ENCODE peak calls at places on chromosome 14, in four cellular contexts. One of them, this sample, is unnamed.

GRCh38 chr14:28651148-28651547 is 115.4 kb upstream of the FOXG1 start:
- DNase-seq in osteocyte: no peak
- DNase-seq in B cell: no peak
- DNase-seq in psoas muscle: no peak
- DNase-seq in this sample: no peak

GRCh38 chr14:80216818-80217217 is 5.5 kb upstream of the DIO2 start:
- DNase-seq in osteocyte: no peak
- DNase-seq in B cell: no peak
- DNase-seq in psoas muscle: no peak
- DNase-seq in this sample: no peak

GRCh38 chr14:65453807-65454480 is 41.4 kb downstream of the FUT8 start:
- DNase-seq in psoas muscle: no peak
- DNase-seq in osteocyte: no peak
- DNase-seq in B cell: no peak
- DNase-seq in this sample: no peak

GRCh38 chr14:73943083-73943482 is 6.8 kb downstream of the FAM161B start:
- DNase-seq in osteocyte: no peak
- DNase-seq in psoas muscle: no peak
- DNase-seq in B cell: no peak
- DNase-seq in this sample: no peak

GRCh38 chr14:55329999-55330710 is 58.9 kb downstream of the FBXO34 start:
- DNase-seq in psoas muscle: no peak
- DNase-seq in osteocyte: no peak
- DNase-seq in B cell: no peak
- DNase-seq in this sample: no peak

GRCh38 chr14:92692822-92693226 is 55.6 kb downstream of the LGMN start:
- DNase-seq in psoas muscle: peak; percentile 46
- DNase-seq in osteocyte: no peak
- DNase-seq in B cell: no peak
- DNase-seq in this sample: no peak

GRCh38 chr14:100783630-100784321 is 42.1 kb upstream of the MEG3 start:
- DNase-seq in B cell: no peak
- DNase-seq in psoas muscle: no peak
- DNase-seq in osteocyte: no peak
- DNase-seq in this sample: no peak

GRCh38 chr14:55582741-55583140 is 2.7 kb downstream of the KTN1 start:
- DNase-seq in psoas muscle: no peak
- DNase-seq in B cell: peak; percentile 41
- DNase-seq in osteocyte: no peak
- DNase-seq in this sample: no peak

GRCh38 chr14:34426313-34427295 is 35.4 kb downstream of the SPTSSA start:
- DNase-seq in B cell: no peak
- DNase-seq in osteocyte: no peak
- DNase-seq in psoas muscle: no peak
- DNase-seq in this sample: no peak

GRCh38 chr14:77217551-77217950 is 36.0 kb downstream of the TMEM63C start:
- DNase-seq in osteocyte: no peak
- DNase-seq in psoas muscle: no peak
- DNase-seq in B cell: no peak
- DNase-seq in this sample: no peak

GRCh38 chr14:75258079-75258802 is 20.4 kb upstream of the FOS start:
- DNase-seq in osteocyte: no peak
- DNase-seq in psoas muscle: peak; percentile 76
- DNase-seq in B cell: peak; percentile 24
- DNase-seq in this sample: no peak

GRCh38 chr14:31749275-31749674 is 188.1 kb downstream of the NUBPL start:
- DNase-seq in B cell: no peak
- DNase-seq in osteocyte: no peak
- DNase-seq in psoas muscle: no peak
- DNase-seq in this sample: no peak

GRCh38 chr14:31740688-31741087 is 179.5 kb downstream of the NUBPL start:
- DNase-seq in psoas muscle: no peak
- DNase-seq in B cell: no peak
- DNase-seq in osteocyte: no peak
- DNase-seq in this sample: no peak

GRCh38 chr14:31746326-31746725 is 185.1 kb downstream of the NUBPL start:
- DNase-seq in osteocyte: no peak
- DNase-seq in psoas muscle: no peak
- DNase-seq in B cell: no peak
- DNase-seq in this sample: no peak

DNA sequence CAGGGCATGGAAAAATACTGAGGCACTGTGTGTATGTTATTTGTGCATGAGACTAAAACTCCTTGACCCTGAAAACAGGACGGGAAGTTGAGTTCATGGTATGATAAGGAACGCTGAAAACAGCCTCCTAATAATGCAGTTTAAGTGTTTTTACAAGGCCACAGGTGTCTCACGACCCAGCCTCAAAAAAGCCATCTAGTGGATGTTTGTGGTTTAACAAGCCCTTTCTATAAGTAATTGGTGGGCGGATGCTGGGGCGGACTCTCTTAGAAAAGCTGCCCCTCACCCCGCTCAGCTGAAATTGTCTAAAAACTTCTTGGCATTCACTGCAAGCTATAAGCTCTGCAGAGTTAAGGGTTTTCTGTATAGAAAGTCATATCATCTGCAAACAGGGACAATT is 184.5 kb downstream of the NUBPL start:
- DNase-seq in osteocyte: no peak
- DNase-seq in B cell: no peak
- DNase-seq in psoas muscle: no peak
- DNase-seq in this sample: no peak
- TF ChIP-seq CTCF in osteocyte: no peak
- TF ChIP-seq CTCF in B cell: no peak
- TF ChIP-seq CTCF in psoas muscle: no peak
- TF ChIP-seq CTCF in this sample: no peak

GRCh38 chr14:67735361-67735921 is 33.8 kb downstream of the RDH12 start:
- DNase-seq in psoas muscle: no peak
- DNase-seq in osteocyte: no peak
- DNase-seq in B cell: no peak
- DNase-seq in this sample: no peak

GRCh38 chr14:67736771-67737170 is 35.1 kb downstream of the RDH12 start:
- DNase-seq in B cell: no peak
- DNase-seq in psoas muscle: no peak
- DNase-seq in osteocyte: no peak
- DNase-seq in this sample: no peak

GRCh38 chr14:67738740-67739504 is 37.2 kb downstream of the RDH12 start:
- DNase-seq in osteocyte: no peak
- DNase-seq in psoas muscle: peak; percentile 71
- DNase-seq in B cell: no peak
- DNase-seq in this sample: no peak

GRCh38 chr14:67733609-67734008 is 31.9 kb downstream of the RDH12 start:
- DNase-seq in psoas muscle: no peak
- DNase-seq in B cell: no peak
- DNase-seq in osteocyte: no peak
- DNase-seq in this sample: no peak

DNA sequence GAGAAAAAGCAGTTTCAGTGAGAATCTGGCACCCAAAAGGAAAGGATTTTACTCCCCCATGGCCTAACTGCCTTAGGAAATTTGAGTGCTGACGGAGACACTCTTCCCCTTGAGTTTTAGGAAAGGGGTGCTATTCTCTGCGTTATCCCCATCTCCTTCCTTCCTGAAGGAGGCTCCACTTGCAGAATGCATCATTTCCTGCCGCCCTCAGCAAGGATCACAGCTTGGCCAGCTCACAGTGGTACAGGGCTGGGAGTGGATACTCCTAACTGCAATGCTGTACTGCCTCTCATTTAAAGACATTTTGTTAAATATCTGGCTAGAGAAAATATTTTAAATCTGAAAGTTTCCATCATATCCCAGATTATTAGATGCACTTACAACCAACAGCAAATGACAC is 33.0 kb downstream of the RDH12 start:
- DNase-seq in osteocyte: no peak
- DNase-seq in psoas muscle: no peak
- DNase-seq in B cell: no peak
- DNase-seq in this sample: no peak
- TF ChIP-seq CTCF in osteocyte: no peak
- TF ChIP-seq CTCF in psoas muscle: no peak
- TF ChIP-seq CTCF in B cell: no peak
- TF ChIP-seq CTCF in this sample: no peak

DNA sequence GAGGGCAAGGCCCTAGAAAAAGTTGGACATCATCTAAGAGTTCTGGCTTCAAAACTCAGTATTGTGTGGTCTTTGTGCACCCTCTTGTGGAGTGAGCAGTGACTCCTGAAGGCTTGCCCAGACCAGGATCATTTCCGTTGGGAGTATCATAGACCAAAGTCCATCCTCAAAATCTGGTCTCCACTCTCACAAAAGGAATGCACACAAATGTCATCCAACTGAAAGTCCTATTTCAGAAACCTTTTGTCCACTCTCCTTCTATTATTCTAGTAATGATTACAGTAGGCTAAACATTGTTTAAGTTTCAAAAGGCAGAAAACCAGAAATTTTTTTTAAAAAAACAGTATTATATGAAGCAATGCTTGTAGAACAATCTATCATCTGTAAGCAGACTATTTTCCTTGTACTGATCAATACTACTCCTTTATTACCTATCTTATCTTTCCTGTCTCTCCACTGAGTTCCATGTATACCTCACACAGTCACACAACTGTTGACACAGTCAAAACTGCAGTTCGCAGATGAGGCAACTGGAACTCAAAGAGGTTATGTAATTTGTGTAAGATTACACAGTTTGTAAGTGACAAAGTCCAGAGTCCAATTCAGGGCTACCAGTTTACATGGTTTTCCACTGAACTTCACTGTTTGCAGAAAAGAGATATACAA is 41.4 kb downstream of the COX16 start:
- DNase-seq in B cell: peak; percentile 17
- DNase-seq in osteocyte: no peak
- DNase-seq in psoas muscle: no peak
- DNase-seq in this sample: peak; percentile 45
- TF ChIP-seq CTCF in B cell: peak; percentile 16
- TF ChIP-seq CTCF in osteocyte: peak; percentile 61
- TF ChIP-seq CTCF in psoas muscle: peak; percentile 45
- TF ChIP-seq CTCF in this sample: peak; percentile 67

GRCh38 chr14:50003213-50004021 is 110.5 kb downstream of the ARF6 start:
- DNase-seq in B cell: peak; percentile 92
- DNase-seq in osteocyte: peak; percentile 85
- DNase-seq in psoas muscle: peak; percentile 86
- DNase-seq in this sample: peak; percentile 71
- TF ChIP-seq CTCF in B cell: peak; percentile 44
- TF ChIP-seq CTCF in osteocyte: no peak
- TF ChIP-seq CTCF in psoas muscle: peak; percentile 16
- TF ChIP-seq CTCF in this sample: no peak

DNA sequence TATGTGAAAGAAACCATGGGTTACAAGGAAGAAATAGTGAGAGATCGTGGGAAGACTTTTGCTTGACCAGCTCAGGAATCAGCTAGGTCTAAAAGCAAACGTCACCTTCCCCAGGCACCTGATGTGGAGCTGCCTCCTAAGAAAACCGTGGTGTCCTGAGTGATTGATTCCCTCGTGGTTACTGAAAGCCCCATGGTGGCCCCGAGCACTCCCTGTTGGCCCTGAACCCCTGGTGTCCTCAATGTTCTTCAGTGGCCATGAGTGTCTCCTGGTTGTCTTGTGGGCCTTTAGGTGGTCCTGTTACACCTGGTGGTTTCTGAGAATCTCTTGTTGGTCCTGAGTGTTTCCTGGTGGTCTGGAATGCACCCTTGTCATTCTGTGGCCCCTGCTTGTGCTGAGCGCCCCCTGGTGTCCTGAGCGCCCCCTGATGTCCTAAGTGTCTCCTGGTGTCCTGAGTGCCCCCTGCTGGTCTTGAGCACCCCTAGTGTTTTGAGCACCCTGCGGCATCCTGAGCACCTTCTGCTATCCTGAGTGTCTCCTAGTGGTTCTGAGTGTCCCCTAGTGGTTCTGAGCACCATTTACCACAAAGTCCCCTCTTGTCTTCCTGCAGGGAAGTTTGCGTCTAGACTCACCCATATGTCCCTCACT is 518.7 kb downstream of the TMEM121 start:
- DNase-seq in psoas muscle: peak; percentile 18
- DNase-seq in osteocyte: no peak
- DNase-seq in B cell: peak; percentile 76
- DNase-seq in this sample: no peak
- TF ChIP-seq CTCF in psoas muscle: no peak
- TF ChIP-seq CTCF in osteocyte: no peak
- TF ChIP-seq CTCF in B cell: peak; percentile 62
- TF ChIP-seq CTCF in this sample: no peak

This sample was measured in nephron progenitor cell.